ENCODE peak calls at places on chromosomes 7 and 10, in eight cellular contexts. C, F, B, V, L, S, U and M are unnamed samples.

GRCh38 chr7:26117142-26117807 is 34.7 kb upstream of the NFE2L3 start:
- DNase-seq in S (peak; percentile 48), F (no peak), V (peak; percentile 14), L (no peak), C (no peak), U (no peak), B (no peak), M (no peak)

GRCh38 chr10:92590623-92591549 is 2.0 kb upstream of the KIF11 start:
- DNase-seq in L (no peak), C (peak; percentile 66), V (peak; percentile 71), S (peak; percentile 72), F (peak; percentile 72), B (no peak), U (peak; percentile 35), M (peak; percentile 57)

GRCh38 chr7:8430643-8431042 is 2.8 kb upstream of the NXPH1 start:
- DNase-seq in F (no peak), B (no peak), L (no peak), U (no peak), C (no peak), S (no peak), V (no peak), M (no peak)

GRCh38 chr7:121620206-121620605 is 224.1 kb upstream of the FAM3C start:
- DNase-seq in B (no peak), U (no peak), C (no peak), V (no peak), F (no peak), L (no peak), S (no peak), M (no peak)

GRCh38 chr7:5643280-5643679 is 138.2 kb downstream of the RNF216 start:
- DNase-seq in C (peak; percentile 74), U (no peak), F (peak; percentile 10), B (peak; percentile 19), L (no peak), V (peak; percentile 63), S (peak; percentile 70), M (no peak)

GRCh38 chr7:133650067-133650466 is 397.2 kb downstream of the EXOC4 start:
- DNase-seq in U (peak; percentile 32), B (no peak), C (no peak), S (no peak), F (peak; percentile 26), V (no peak), L (no peak), M (no peak)

GRCh38 chr7:22718911-22719420 is 8.0 kb upstream of the IL6 start:
- DNase-seq in V (no peak), C (no peak), B (no peak), U (no peak), L (no peak), S (no peak), F (peak; percentile 15), M (no peak)

GRCh38 chr10:98029149-98030092 is 1.0 kb downstream of the CRTAC1 start:
- DNase-seq in B (no peak), U (no peak), F (no peak), C (no peak), L (no peak), S (peak; percentile 46), V (no peak), M (no peak)

GRCh38 chr10:3785849-3786290 is 861 bp upstream of the KLF6 start:
- DNase-seq in B (no peak), F (peak; percentile 66), C (peak; percentile 73), V (peak; percentile 48), S (peak; percentile 62), L (no peak), U (no peak), M (no peak)

GRCh38 chr7:130896898-130897514 is 163.0 kb upstream of the KLF14 start:
- DNase-seq in S (peak; percentile 86), F (peak; percentile 84), C (peak; percentile 86), B (peak; percentile 51), U (no peak), L (peak; percentile 71), V (peak; percentile 82), M (peak; percentile 82)

GRCh38 chr10:13971586-13972475 is 358.9 kb downstream of the FRMD4A start:
- DNase-seq in S (peak; percentile 56), B (no peak), C (no peak), L (no peak), F (peak; percentile 71), U (no peak), V (no peak), M (no peak)

GRCh38 chr10:30999084-30999712 is 32.5 kb downstream of the ZNF438 start:
- DNase-seq in U (peak; percentile 92), F (no peak), L (peak; percentile 30), V (no peak), S (no peak), C (peak; percentile 50), B (no peak), M (no peak)

GRCh38 chr10:110681023-110681681 is 37.0 kb downstream of the RBM20 start:
- DNase-seq in L (peak; percentile 43), S (peak; percentile 77), B (no peak), C (peak; percentile 52), F (peak; percentile 31), V (peak; percentile 79), U (no peak), M (no peak)

GRCh38 chr10:81688459-81688858 is 186.5 kb upstream of the NRG3 start:
- DNase-seq in L (no peak), C (no peak), V (no peak), F (no peak), S (no peak), B (no peak), U (no peak), M (no peak)

GRCh38 chr7:17302575-17303142 is 4.2 kb downstream of the AHR start:
- DNase-seq in L (no peak), F (peak; percentile 41), S (peak; percentile 21), B (no peak), V (no peak), U (no peak), C (no peak), M (no peak)
- TF ChIP-seq CTCF in L (no peak), F (peak; percentile 11), S (peak; percentile 31), B (peak; percentile 32), V (no peak), U (no peak), C (peak; percentile 24), M (peak; percentile 31)

GRCh38 chr10:101710793-101711192 is 15.8 kb upstream of the FBXW4 start:
- DNase-seq in S (no peak), B (no peak), L (no peak), F (no peak), U (no peak), V (no peak), C (no peak), M (no peak)

GRCh38 chr10:101708870-101709269 is 13.9 kb upstream of the FBXW4 start:
- DNase-seq in C (no peak), S (no peak), F (no peak), V (no peak), L (no peak), B (no peak), U (no peak), M (no peak)

GRCh38 chr10:101709359-101710063 is 14.5 kb upstream of the FBXW4 start:
- DNase-seq in B (no peak), L (no peak), S (no peak), V (no peak), F (peak; percentile 22), U (no peak), C (no peak), M (no peak)

GRCh38 chr10:101708073-101708472 is 13.1 kb upstream of the FBXW4 start:
- DNase-seq in U (no peak), L (no peak), V (no peak), C (no peak), F (no peak), S (no peak), B (no peak), M (no peak)

GRCh38 chr10:101710064-101710695 is 15.2 kb upstream of the FBXW4 start:
- DNase-seq in B (no peak), V (no peak), S (peak; percentile 52), U (no peak), F (peak; percentile 20), C (no peak), L (no peak), M (no peak)
- TF ChIP-seq CTCF in B (no peak), V (peak; percentile 35), S (no peak), U (no peak), F (peak; percentile 27), C (no peak), L (no peak), M (no peak)

DNA sequence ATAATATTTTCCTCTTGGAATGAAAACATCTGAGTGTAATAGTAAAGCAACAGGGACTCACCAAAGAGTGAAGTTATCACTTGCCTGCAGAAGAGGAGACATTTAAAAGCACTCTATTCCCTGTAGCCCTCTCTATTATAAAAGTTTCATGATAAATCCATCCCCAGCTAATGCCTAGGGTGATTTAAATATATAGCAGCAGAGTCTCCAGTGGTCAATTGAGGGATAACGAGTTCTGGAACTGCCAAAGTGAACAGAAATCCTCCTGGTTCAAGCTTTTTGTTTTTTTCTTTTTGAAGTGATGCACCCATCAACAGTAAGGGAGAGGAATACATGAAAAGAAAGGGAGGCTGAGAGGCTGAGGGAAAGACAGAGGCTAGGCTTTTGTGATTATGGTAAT is 87.3 kb downstream of the EVX1 start:
- DNase-seq in F (no peak), C (no peak), L (no peak), U (no peak), S (peak; percentile 28), B (no peak), V (no peak), M (no peak)
- TF ChIP-seq CTCF in F (no peak), C (peak; percentile 28), L (no peak), U (no peak), S (peak; percentile 8), B (no peak), V (peak; percentile 41), M (no peak)

DNA sequence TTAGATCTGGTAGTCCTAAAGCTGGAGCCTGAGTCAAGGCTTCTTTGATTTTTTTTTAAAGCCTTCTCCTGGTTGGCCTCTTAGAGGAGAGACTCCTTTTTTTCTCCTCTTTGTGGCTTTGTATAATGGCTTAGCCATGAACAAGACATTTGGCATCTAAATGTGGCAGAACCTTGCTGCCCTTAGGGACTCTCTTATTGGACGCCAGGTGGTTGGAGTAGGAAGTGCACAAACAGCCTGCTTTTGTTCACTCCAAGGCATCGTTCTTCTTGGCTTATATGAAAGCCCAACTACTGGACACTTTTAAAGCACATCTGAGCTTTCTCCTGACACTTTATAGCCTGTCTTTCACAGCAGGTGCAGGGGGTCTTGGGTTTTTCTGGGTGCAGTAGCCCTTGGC is 25.0 kb downstream of the ZPBP start:
- DNase-seq in F (peak; percentile 19), V (no peak), L (peak; percentile 36), B (no peak), U (no peak), S (peak; percentile 25), C (peak; percentile 54), M (no peak)
- TF ChIP-seq CTCF in F (peak; percentile 24), V (peak; percentile 44), L (peak; percentile 17), B (peak; percentile 48), U (peak; percentile 33), S (no peak), C (peak; percentile 49), M (peak; percentile 34)